ENCODE peak calls at places on chromosomes 7 and 10, in nine cellular contexts. S is heart left ventricle; T is IMR-90; I is fibroblast of lung; W is upper lobe of right lung; M is neuronal stem cell; X is psoas muscle; U is heart right ventricle; N is CD8-positive, alpha-beta memory T cell. C is an unnamed sample.

GRCh38 chr7:123624527-123625183 is 23.0 kb downstream of the ASB15 start:
- DNase-seq in M (no peak), N (peak; percentile 30), T (peak; percentile 25), U (no peak), W (peak; percentile 67), S (no peak), X (no peak), I (no peak), C (no peak)

GRCh38 chr7:135769403-135769802 is 20.8 kb upstream of the FAM180A start:
- DNase-seq in X (no peak), M (no peak), S (no peak), I (no peak), N (no peak), W (no peak), T (no peak), U (peak; percentile 36), C (no peak)

GRCh38 chr10:66827353-66827752 is 98.5 kb upstream of the LRRTM3 start:
- DNase-seq in S (no peak), I (peak; percentile 76), U (no peak), X (no peak), N (no peak), T (peak; percentile 74), M (no peak), W (no peak), C (peak; percentile 33)

GRCh38 chr10:112510384-112510783 is 63.4 kb downstream of the VTI1A start:
- DNase-seq in M (no peak), X (no peak), I (no peak), W (no peak), S (no peak), T (no peak), U (no peak), N (no peak), C (no peak)

GRCh38 chr7:68143345-68143744 is 1146.7 kb downstream of the TYW1 start:
- DNase-seq in I (no peak), U (no peak), N (no peak), W (no peak), T (no peak), S (no peak), X (no peak), M (no peak), C (no peak)

GRCh38 chr7:130486114-130486962 is 5.5 kb upstream of the MEST start:
- DNase-seq in S (peak; percentile 32), W (peak; percentile 95), M (peak; percentile 71), N (peak; percentile 70), X (peak; percentile 56), U (peak; percentile 34), T (no peak), I (peak; percentile 17), C (no peak)

GRCh38 chr10:68594405-68594804 is 34.3 kb downstream of the TET1 start:
- DNase-seq in U (peak; percentile 39), I (peak; percentile 81), X (no peak), W (no peak), N (no peak), M (no peak), S (peak; percentile 42), T (peak; percentile 67), C (no peak)

GRCh38 chr10:110425684-110426293 is 71.9 kb upstream of the DUSP5 start:
- DNase-seq in W (no peak), N (no peak), T (peak; percentile 99), I (peak; percentile 95), M (no peak), U (no peak), S (no peak), X (no peak), C (no peak)

GRCh38 chr10:24488631-24489030 is 235.1 kb downstream of the ARHGAP21 start:
- DNase-seq in W (no peak), S (no peak), N (no peak), X (no peak), I (no peak), U (no peak), M (no peak), T (no peak), C (no peak)

GRCh38 chr7:70893422-70893821 is 238.5 kb upstream of the GALNT17 start:
- DNase-seq in W (no peak), S (no peak), X (no peak), U (no peak), T (no peak), I (no peak), M (no peak), N (no peak), C (no peak)

GRCh38 chr7:131110294-131111080 is 217.2 kb upstream of the MKLN1 start:
- DNase-seq in T (peak; percentile 34), S (no peak), I (peak; percentile 36), X (no peak), U (peak; percentile 17), N (peak; percentile 8), M (peak; percentile 6), W (no peak), C (peak; percentile 22)

GRCh38 chr10:118625504-118625903 is 30.1 kb upstream of the PRLHR start:
- DNase-seq in I (no peak), S (no peak), W (no peak), U (no peak), M (no peak), X (no peak), T (no peak), N (no peak), C (no peak)

GRCh38 chr7:88758355-88759215 is 915 bp upstream of the ZNF804B start:
- DNase-seq in N (no peak), T (no peak), M (peak; percentile 31), W (peak; percentile 55), S (peak; percentile 6), X (no peak), I (no peak), U (no peak), C (peak; percentile 43)

GRCh38 chr10:97543025-97543546 is 29.5 kb upstream of the ANKRD2 start:
- DNase-seq in S (peak; percentile 88), W (peak; percentile 76), T (peak; percentile 98), I (peak; percentile 91), N (no peak), X (peak; percentile 87), U (peak; percentile 87), M (no peak), C (peak; percentile 92)

GRCh38 chr7:115127399-115128021 is 205.6 kb downstream of the MDFIC start:
- DNase-seq in W (no peak), U (no peak), T (no peak), I (no peak), X (no peak), S (no peak), M (no peak), N (no peak), C (no peak)

GRCh38 chr10:131758062-131758941 is 142.5 kb upstream of the PPP2R2D start:
- DNase-seq in U (no peak), S (no peak), M (no peak), N (no peak), I (no peak), T (no peak), W (no peak), X (no peak), C (no peak)

GRCh38 chr7:82051641-82052040 is 281.8 kb upstream of the HGF start:
- DNase-seq in T (no peak), M (no peak), N (no peak), U (no peak), W (no peak), I (no peak), S (no peak), X (no peak), C (no peak)

GRCh38 chr7:1757601-1758000 is 87.5 kb downstream of the ELFN1 start:
- DNase-seq in U (no peak), I (no peak), T (no peak), N (no peak), X (no peak), W (peak; percentile 25), S (no peak), M (no peak), C (no peak)

GRCh38 chr10:80539421-80539999 is 1.8 kb downstream of the SH2D4B start:
- DNase-seq in N (no peak), U (no peak), T (no peak), W (no peak), X (no peak), I (no peak), M (no peak), S (no peak), C (no peak)

GRCh38 chr7:57384380-57384779 is 65.6 kb upstream of the ZNF716 start:
- DNase-seq in N (no peak), U (no peak), M (no peak), I (no peak), W (no peak), T (no peak), X (no peak), S (no peak), C (no peak)
- H3K9me3 ChIP-seq in N (no peaks in the 10 kb centered on the region), U (peaks cover 61% of the 10 kb centered on the region), M (no peaks in the 10 kb centered on the region), I (no peaks in the 10 kb centered on the region), W (no peaks in the 10 kb centered on the region), T (peaks cover 43% of the 10 kb centered on the region), X (no peaks in the 10 kb centered on the region), S (no peaks in the 10 kb centered on the region), C (no peaks in the 10 kb centered on the region)

GRCh38 chr10:129108994-129109393 is 358.0 kb upstream of the MGMT start:
- DNase-seq in M (no peak), X (no peak), N (no peak), I (no peak), W (no peak), U (no peak), S (no peak), T (no peak), C (no peak)

GRCh38 chr10:129110780-129111179 is 356.3 kb upstream of the MGMT start:
- DNase-seq in M (no peak), U (no peak), X (no peak), N (no peak), T (no peak), S (no peak), W (no peak), I (no peak), C (no peak)

GRCh38 chr10:129120441-129120840 is 346.6 kb upstream of the MGMT start:
- DNase-seq in I (no peak), U (no peak), W (no peak), T (no peak), X (no peak), N (no peak), M (no peak), S (no peak), C (no peak)

GRCh38 chr10:129114588-129114987 is 352.5 kb upstream of the MGMT start:
- DNase-seq in S (no peak), M (no peak), W (no peak), T (no peak), X (no peak), I (no peak), N (no peak), U (no peak), C (no peak)
- H3K9me3 ChIP-seq in S (no peaks in the 10 kb centered on the region), M (no peaks in the 10 kb centered on the region), W (no peaks in the 10 kb centered on the region), T (peaks cover 8% of the 10 kb centered on the region), X (no peaks in the 10 kb centered on the region), I (no peaks in the 10 kb centered on the region), N (no peaks in the 10 kb centered on the region), U (no peaks in the 10 kb centered on the region), C (no peaks in the 10 kb centered on the region)

GRCh38 chr10:42899036-42899435 is 116.4 kb downstream of the BMS1 start:
- DNase-seq in M (no peak), N (no peak), S (no peak), U (no peak), I (no peak), W (no peak), X (no peak), T (no peak), C (no peak)
- H3K9me3 ChIP-seq in M (no peaks in the 10 kb centered on the region), N (peaks cover 4% of the 10 kb centered on the region), S (no peaks in the 10 kb centered on the region), U (peaks cover 13% of the 10 kb centered on the region), I (no peaks in the 10 kb centered on the region), W (peaks cover 4% of the 10 kb centered on the region), X (no peaks in the 10 kb centered on the region), T (peaks cover 2% of the 10 kb centered on the region), C (no peaks in the 10 kb centered on the region)

DNA sequence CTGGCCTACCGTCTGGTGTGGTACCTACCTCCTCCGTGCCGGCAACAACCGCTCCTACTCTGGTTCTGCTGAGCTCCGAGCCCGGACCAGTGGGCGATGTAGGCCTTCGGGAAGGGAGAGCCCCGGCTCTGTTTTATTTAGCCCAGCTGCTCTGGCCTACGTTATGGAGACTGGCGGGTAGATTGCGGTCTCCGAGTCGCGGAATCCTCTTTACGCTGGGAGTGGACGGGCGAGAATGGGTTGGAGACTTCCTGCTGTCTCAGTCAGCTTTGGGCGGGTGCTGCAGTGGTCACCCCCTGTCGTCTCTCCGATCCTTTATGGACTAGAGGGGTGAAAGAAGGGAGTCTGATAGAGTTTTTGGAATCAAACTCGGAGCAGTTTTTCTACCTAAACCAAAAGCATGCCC is 406 bp downstream of the CBLL1 start:
- DNase-seq in W (no peak), M (no peak), U (no peak), N (no peak), I (no peak), S (no peak), T (no peak), X (no peak), C (no peak)
- H3K9me3 ChIP-seq in W (no peaks in the 10 kb centered on the region), M (no peaks in the 10 kb centered on the region), U (no peaks in the 10 kb centered on the region), N (no peaks in the 10 kb centered on the region), I (no peaks in the 10 kb centered on the region), S (no peaks in the 10 kb centered on the region), T (no peaks in the 10 kb centered on the region), X (no peaks in the 10 kb centered on the region), C (no peaks in the 10 kb centered on the region)

C was measured in SJCRH30.